ENCODE peak calls at places on chromosome 7, in seven cellular contexts. P is naive thymus-derived CD4-positive, alpha-beta T cell; Q is activated T-cell treated with anti-CD3 and anti-CD28 coated beads for 4 hours; T is stimulated activated CD8-positive, alpha-beta memory T cell treated with anti-CD3 and anti-CD28 coated beads, Interleukin-12 subunit alpha, Interleukin-12 subunit beta, amount 100 ng/mL, for 4 hours; D is GM23248; H is NCI-H1105 treated with DMSO at 0.1 percent for 48 hours; V is SJCRH30. R is an unnamed sample.

GRCh38 chr7:7517661-7518236 is 17.9 kb downstream of the COL28A1 start:
- DNase-seq in T (no peak), P (no peak), Q (no peak), V (no peak), D (no peak), H (no peak), R (no peak)

GRCh38 chr7:3229904-3230470 is 71.1 kb upstream of the SDK1 start:
- DNase-seq in T (no peak), H (no peak), D (no peak), P (no peak), Q (no peak), V (no peak), R (no peak)

GRCh38 chr7:45687185-45687560 is 113.0 kb downstream of the ADCY1 start:
- DNase-seq in H (no peak), Q (no peak), V (no peak), P (no peak), T (no peak), D (no peak), R (no peak)

GRCh38 chr7:49001610-49002033 is 77.3 kb downstream of the CDC14C start:
- DNase-seq in P (no peak), Q (no peak), D (peak), V (peak), H (peak), T (no peak), R (no peak)

GRCh38 chr7:30141405-30142045 is 6.7 kb downstream of the MTURN start:
- DNase-seq in D (no peak), V (no peak), Q (no peak), T (no peak), P (no peak), H (peak), R (no peak)

GRCh38 chr7:69953319-69954067 is 355.2 kb downstream of the AUTS2 start:
- DNase-seq in Q (no peak), P (no peak), V (peak), H (no peak), T (no peak), D (no peak), R (no peak)

GRCh38 chr7:42232275-42232674 is 4.7 kb downstream of the GLI3 start:
- DNase-seq in P (no peak), V (peak), H (no peak), D (peak), Q (no peak), T (no peak), R (no peak)

GRCh38 chr7:74216361-74216761 is 6.6 kb downstream of the LAT2 start:
- DNase-seq in P (no peak), V (no peak), T (no peak), D (no peak), H (no peak), Q (no peak), R (no peak)

GRCh38 chr7:139153832-139154231 is 44.3 kb upstream of the ZC3HAV1 start:
- DNase-seq in P (no peak), D (peak), Q (no peak), H (no peak), V (no peak), T (no peak), R (no peak)

GRCh38 chr7:77450613-77451012 is 34.5 kb upstream of the GSAP start:
- DNase-seq in D (no peak), H (no peak), Q (no peak), P (no peak), T (no peak), V (peak), R (no peak)

GRCh38 chr7:48360574-48360973 is 189.3 kb downstream of the ABCA13 start:
- DNase-seq in D (peak), Q (no peak), V (no peak), P (no peak), H (no peak), T (no peak), R (no peak)

GRCh38 chr7:151292850-151293249 is 44.4 kb upstream of the SMARCD3 start:
- DNase-seq in T (no peak), P (no peak), V (no peak), Q (no peak), D (no peak), H (no peak), R (no peak)

GRCh38 chr7:70092314-70093303 is 494.3 kb downstream of the AUTS2 start:
- DNase-seq in D (no peak), T (no peak), Q (no peak), H (peak), V (peak), P (no peak), R (no peak)

GRCh38 chr7:154584352-154585252 is 418.3 kb downstream of the PAXIP1 start:
- DNase-seq in D (peak), Q (no peak), P (no peak), H (no peak), T (no peak), V (no peak), R (no peak)

GRCh38 chr7:138872576-138872975 is 74.6 kb upstream of the ATP6V0A4 start:
- DNase-seq in Q (no peak), P (no peak), T (no peak), H (no peak), D (peak), V (no peak), R (no peak)

GRCh38 chr7:585229-585711 is 65.6 kb upstream of the PDGFA start:
- DNase-seq in D (peak), Q (no peak), H (no peak), T (no peak), P (no peak), V (no peak), R (no peak)

GRCh38 chr7:47291461-47292051 is 290.4 kb downstream of the TNS3 start:
- DNase-seq in Q (no peak), T (no peak), D (peak), H (no peak), V (peak), P (no peak), R (no peak)

GRCh38 chr7:133797818-133798485 is 329.2 kb upstream of the LRGUK start:
- DNase-seq in P (no peak), H (no peak), T (no peak), Q (no peak), D (peak), V (no peak), R (no peak)

GRCh38 chr7:33185786-33186185 is 56.4 kb downstream of the BBS9 start:
- DNase-seq in Q (no peak), P (peak), V (peak), D (peak), H (peak), T (no peak), R (no peak)

GRCh38 chr7:19558527-19558926 is 150.3 kb downstream of the POLR1F start:
- DNase-seq in H (no peak), T (no peak), Q (no peak), V (no peak), D (peak), P (no peak), R (no peak)

GRCh38 chr7:112495820-112496462 is 15.2 kb downstream of the LSMEM1 start:
- DNase-seq in H (peak), T (no peak), P (peak), V (peak), Q (peak), D (peak), R (no peak)

GRCh38 chr7:151818674-151819519 is 58.0 kb downstream of the PRKAG2 start:
- DNase-seq in T (no peak), Q (no peak), D (no peak), V (peak), P (no peak), H (no peak), R (no peak)

R was measured in NCI-H510A.